ENCODE peak calls at places on chromosomes 12 and 14, in four cellular contexts. L is H1, F is SK-N-SH, B is HCT116. I is an unnamed sample.

GRCh38 chr14:52802597-52802996 is 11.2 kb upstream of the GNPNAT1 start:
- DNase-seq in L (no peak), F (no peak), B (no peak), I (no peak)

GRCh38 chr12:9699269-9699897 is 29.9 kb downstream of the CLEC2D start:
- DNase-seq in B (no peak), F (no peak), L (no peak), I (no peak)

GRCh38 chr12:20549115-20549719 is 145.9 kb upstream of the SLCO1C1 start:
- DNase-seq in F (peak), L (no peak), B (peak), I (peak)

GRCh38 chr14:101322223-101322622 is 239.1 kb upstream of the DIO3 start:
- DNase-seq in F (no peak), B (no peak), L (no peak), I (no peak)

GRCh38 chr12:91785655-91786489 is 359.8 kb downstream of the BTG1 start:
- DNase-seq in B (no peak), F (no peak), L (no peak), I (no peak)

GRCh38 chr12:83462419-83462818 is 775.7 kb downstream of the TMTC2 start:
- DNase-seq in L (no peak), B (peak), F (no peak), I (no peak)

GRCh38 chr12:7403466-7403865 is 40.5 kb downstream of the CD163L1 start:
- DNase-seq in B (no peak), L (no peak), F (no peak), I (no peak)

GRCh38 chr14:24216345-24216699 is 456 bp upstream of the MDP1 start:
- DNase-seq in B (no peak), L (no peak), F (no peak), I (no peak)

GRCh38 chr14:89240414-89240813 is 176.6 kb downstream of the FOXN3 start:
- DNase-seq in L (no peak), B (no peak), F (no peak), I (no peak)

GRCh38 chr12:123099556-123100192 is 51.2 kb downstream of the PITPNM2 start:
- DNase-seq in L (no peak), F (peak), B (no peak), I (no peak)

GRCh38 chr12:58533652-58534051 is 386.7 kb downstream of the LRIG3 start:
- DNase-seq in L (no peak), B (no peak), F (no peak), I (no peak)

GRCh38 chr14:94682736-94683135 is 70.5 kb downstream of the SERPINA3 start:
- DNase-seq in L (no peak), F (no peak), B (no peak), I (no peak)

GRCh38 chr12:53870122-53870521 is 68.5 kb upstream of the HOXC13 start:
- DNase-seq in B (no peak), F (no peak), L (no peak), I (no peak)

GRCh38 chr12:46459881-46460545 is 87.4 kb upstream of the SLC38A2 start:
- DNase-seq in B (no peak), F (no peak), L (no peak), I (no peak)

GRCh38 chr14:84961637-84962036 is 568.3 kb upstream of the FLRT2 start:
- DNase-seq in B (no peak), F (no peak), L (no peak), I (no peak)

GRCh38 chr12:91774471-91774921 is 371.1 kb downstream of the BTG1 start:
- DNase-seq in F (no peak), B (no peak), L (no peak), I (no peak)

GRCh38 chr12:19095331-19095730 is 34.2 kb upstream of the PLEKHA5 start:
- DNase-seq in L (no peak), F (no peak), B (no peak), I (no peak)

GRCh38 chr14:93944348-93945069 is 17.4 kb downstream of the FAM181A start:
- DNase-seq in F (peak), L (no peak), B (no peak), I (no peak)

GRCh38 chr14:81529391-81529790 is 4.3 kb downstream of the SEL1L start:
- DNase-seq in B (peak), F (no peak), L (no peak), I (no peak)

GRCh38 chr12:52054838-52055741 is 3.8 kb downstream of the NR4A1 start:
- DNase-seq in B (no peak), F (no peak), L (no peak), I (no peak)

GRCh38 chr12:52057614-52057939 is 6.3 kb downstream of the NR4A1 start:
- DNase-seq in B (no peak), F (no peak), L (no peak), I (no peak)

GRCh38 chr12:52054231-52054837 is 3.1 kb downstream of the NR4A1 start:
- DNase-seq in F (no peak), B (no peak), L (no peak), I (no peak)

GRCh38 chr12:52056801-52057613 is 5.8 kb downstream of the NR4A1 start:
- DNase-seq in F (no peak), B (no peak), L (no peak), I (no peak)

DNA sequence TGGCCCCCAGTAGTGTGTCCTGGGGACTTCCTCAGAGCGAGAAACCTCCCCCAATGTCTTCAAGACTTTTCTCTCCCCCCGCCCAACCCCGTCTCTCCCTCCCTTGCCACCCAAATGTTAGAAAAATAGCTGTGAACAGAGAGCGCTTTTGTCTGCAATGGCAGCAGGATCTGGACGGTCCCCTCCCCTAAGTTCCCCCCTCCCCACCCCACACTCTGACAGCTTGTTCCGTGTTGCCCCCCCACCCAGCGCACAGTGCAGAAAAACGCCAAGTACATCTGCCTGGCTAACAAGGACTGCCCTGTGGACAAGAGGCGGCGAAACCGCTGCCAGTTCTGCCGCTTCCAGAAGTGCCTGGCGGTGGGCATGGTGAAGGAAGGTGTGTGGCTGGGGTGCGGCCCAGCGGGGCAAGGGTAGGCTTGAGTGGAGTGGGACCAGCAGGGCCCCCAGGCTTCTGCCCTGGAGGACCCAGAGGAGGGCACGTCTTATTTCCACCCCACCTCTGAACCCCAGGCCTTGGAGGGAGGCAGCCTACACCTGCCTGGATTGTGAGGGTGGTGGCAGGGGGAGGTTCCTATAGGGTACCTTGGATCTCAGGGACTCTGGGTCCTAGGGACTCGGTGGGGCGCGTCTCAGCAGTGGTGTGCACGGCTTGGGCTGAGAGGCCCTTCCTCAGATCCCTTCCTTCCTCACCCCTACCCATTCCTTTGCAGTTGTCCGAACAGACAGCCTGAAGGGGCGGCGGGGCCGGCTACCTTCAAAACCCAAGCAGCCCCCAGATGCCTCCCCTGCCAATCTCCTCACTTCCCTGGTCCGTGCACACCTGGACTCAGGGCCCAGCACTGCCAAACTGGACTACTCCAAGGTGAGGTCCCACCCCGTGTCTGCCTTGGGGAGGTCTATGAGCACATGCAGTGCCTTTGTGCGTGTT is 4.8 kb downstream of the NR4A1 start:
- DNase-seq in B (no peak), F (no peak), L (no peak), I (no peak)
- TF ChIP-seq JUND in B (no peak), F (no peak), L (no peak), I (no peak)

GRCh38 chr14:90695997-90696681 is 120.1 kb downstream of the TTC7B start:
- DNase-seq in L (no peak), B (no peak), F (no peak), I (no peak)

GRCh38 chr14:90693413-90693812 is 122.8 kb downstream of the TTC7B start:
- DNase-seq in B (no peak), L (no peak), F (no peak), I (no peak)

GRCh38 chr14:90691627-90692026 is 124.6 kb downstream of the TTC7B start:
- DNase-seq in B (no peak), L (no peak), F (no peak), I (no peak)

GRCh38 chr14:90692826-90693225 is 123.4 kb downstream of the TTC7B start:
- DNase-seq in B (no peak), L (no peak), F (no peak), I (no peak)

DNA sequence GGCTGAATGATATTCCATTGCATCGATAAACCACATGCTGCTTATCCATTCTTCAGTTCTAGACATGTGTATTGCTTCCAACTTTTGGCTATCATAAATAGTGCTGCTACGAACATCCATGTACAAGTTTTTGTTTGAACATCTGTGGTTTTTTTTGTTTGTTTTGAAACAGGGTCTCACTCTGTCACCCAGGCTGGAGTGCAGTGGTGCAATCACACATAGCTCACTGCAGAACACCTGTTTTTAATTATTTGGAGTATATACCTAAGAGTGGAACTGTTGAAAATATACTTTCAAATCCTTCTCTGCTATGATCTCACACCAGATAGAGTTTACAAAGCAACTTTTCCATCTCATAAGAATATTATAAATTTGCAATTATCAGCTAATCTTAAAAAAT is 124.2 kb downstream of the TTC7B start:
- DNase-seq in F (no peak), L (no peak), B (no peak), I (no peak)
- TF ChIP-seq JUND in F (no peak), L (no peak), B (no peak), I (no peak)

DNA sequence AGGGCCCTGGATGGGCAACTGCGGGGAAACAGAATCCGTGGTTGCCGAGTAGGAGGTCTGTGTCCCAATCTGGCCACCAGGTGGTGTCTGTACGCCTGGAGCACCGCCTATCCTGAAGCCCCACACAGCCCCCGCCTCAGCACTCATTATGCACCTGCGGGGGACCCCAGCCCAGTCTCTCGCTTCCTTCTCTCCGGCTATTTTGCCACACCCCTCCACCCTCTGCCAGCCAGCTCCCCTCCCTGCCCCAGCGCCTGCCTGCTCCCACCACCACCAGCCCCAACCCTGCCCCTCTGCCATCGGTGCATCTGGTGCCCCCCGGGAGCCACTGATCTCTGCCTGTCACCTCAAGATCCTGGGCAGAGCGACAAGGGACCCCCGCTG is 2.2 kb upstream of the NXPH4 start:
- DNase-seq in F (peak), L (no peak), B (no peak), I (peak)
- TF ChIP-seq JUND in F (no peak), L (no peak), B (no peak), I (no peak)

GRCh38 chr14:55654233-55654632 is 74.2 kb downstream of the KTN1 start:
- DNase-seq in L (no peak), F (no peak), B (no peak), I (no peak)
- TF ChIP-seq JUND in L (no peak), F (no peak), B (no peak), I (no peak)

GRCh38 chr12:49672351-49673181 is 34.6 kb downstream of the FMNL3 start:
- DNase-seq in B (no peak), F (no peak), L (no peak), I (no peak)
- TF ChIP-seq JUND in B (no peak), F (no peak), L (no peak), I (no peak)

I was measured in T47D.